ENCODE peak calls at places on chromosomes 3 and 15, in seven cellular contexts. N is HFF-Myc, H is NB4, I is GM13976, S is ascending aorta, T is foreskin fibroblast, B is pancreas. P is an unnamed sample.
A peak's percentile ranks its signal among the peaks of the same experiment; 100 is the strongest.

GRCh38 chr3:132569153-132569552 is 27.9 kb upstream of the ACKR4 start:
- DNase-seq in N (no peak), H (no peak), I (no peak), S (no peak), T (peak; percentile 50), B (no peak), P (no peak)

GRCh38 chr3:153257673-153258351 is 95.8 kb downstream of the RAP2B start:
- DNase-seq in N (no peak), H (no peak), I (no peak), S (no peak), T (peak; percentile 43), B (no peak), P (no peak)

GRCh38 chr15:75727851-75728715 is 15.4 kb upstream of the CSPG4 start:
- DNase-seq in N (no peak), H (peak; percentile 76), I (peak; percentile 61), S (no peak), T (peak; percentile 70), B (peak; percentile 79), P (peak; percentile 65)

GRCh38 chr3:46006646-46007045 is 11.0 kb upstream of the FYCO1 start:
- DNase-seq in N (no peak), H (no peak), I (no peak), S (no peak), T (peak; percentile 74), B (no peak), P (no peak)

GRCh38 chr3:134846943-134847342 is 51.9 kb downstream of the EPHB1 start:
- DNase-seq in N (peak; percentile 36), H (no peak), I (no peak), S (no peak), T (peak; percentile 95), B (no peak), P (no peak)

GRCh38 chr3:194976049-194976451 is 290.4 kb downstream of the FAM43A start:
- DNase-seq in N (no peak), H (no peak), I (no peak), S (no peak), T (no peak), B (no peak), P (no peak)

GRCh38 chr15:70156781-70157261 is 59.1 kb upstream of the TLE3 start:
- DNase-seq in N (no peak), H (no peak), I (no peak), S (no peak), T (peak; percentile 36), B (peak; percentile 79), P (no peak)

GRCh38 chr3:127953636-127954035 is 38.6 kb downstream of the KBTBD12 start:
- DNase-seq in N (no peak), H (no peak), I (no peak), S (no peak), T (peak; percentile 79), B (no peak), P (no peak)

GRCh38 chr15:43915820-43916660 is 89.2 kb downstream of the WDR76 start:
- DNase-seq in N (no peak), H (no peak), I (no peak), S (no peak), T (no peak), B (no peak), P (peak; percentile 38)

GRCh38 chr3:354433-354832 is 157.9 kb downstream of the CHL1 start:
- DNase-seq in N (peak; percentile 7), H (peak; percentile 55), I (peak; percentile 30), S (no peak), T (peak; percentile 11), B (no peak), P (peak; percentile 20)

GRCh38 chr3:50372349-50372748 is 13.0 kb upstream of the TMEM115 start:
- DNase-seq in N (no peak), H (no peak), I (no peak), S (no peak), T (no peak), B (no peak), P (no peak)

GRCh38 chr3:111619833-111620232 is 24.7 kb upstream of the ZBED2 start:
- DNase-seq in N (no peak), H (no peak), I (no peak), S (no peak), T (peak; percentile 21), B (no peak), P (no peak)

GRCh38 chr3:56748663-56749231 is 53.0 kb downstream of the ARHGEF3 start:
- DNase-seq in N (no peak), H (no peak), I (no peak), S (no peak), T (peak; percentile 10), B (no peak), P (no peak)

GRCh38 chr15:57057134-57057930 is 138.9 kb downstream of the TCF12 start:
- DNase-seq in N (no peak), H (no peak), I (no peak), S (no peak), T (no peak), B (no peak), P (no peak)

GRCh38 chr3:130081371-130081881 is at the start of gene ALG1L2:
- DNase-seq in N (no peak), H (no peak), I (no peak), S (no peak), T (no peak), B (no peak), P (no peak)

GRCh38 chr3:40086890-40087884 is 222.3 kb upstream of the EIF1B start:
- DNase-seq in N (no peak), H (no peak), I (no peak), S (no peak), T (peak; percentile 63), B (no peak), P (no peak)

GRCh38 chr3:191721390-191721801 is 260.4 kb downstream of the PYDC2 start:
- DNase-seq in N (no peak), H (no peak), I (no peak), S (no peak), T (no peak), B (no peak), P (no peak)

GRCh38 chr3:101913173-101913572 is 63.9 kb downstream of the NFKBIZ start:
- DNase-seq in N (no peak), H (no peak), I (no peak), S (no peak), T (peak; percentile 40), B (no peak), P (no peak)

GRCh38 chr15:48458876-48459275 is 127.6 kb downstream of the DUT start:
- DNase-seq in N (peak; percentile 26), H (no peak), I (no peak), S (no peak), T (peak; percentile 62), B (no peak), P (no peak)

GRCh38 chr15:32979710-32980109 is 214.8 kb downstream of the FMN1 start:
- DNase-seq in N (peak; percentile 38), H (no peak), I (no peak), S (no peak), T (peak; percentile 95), B (no peak), P (no peak)

GRCh38 chr3:125236331-125236903 is 23.9 kb upstream of the SLC12A8 start:
- DNase-seq in N (no peak), H (no peak), I (no peak), S (no peak), T (no peak), B (no peak), P (no peak)

GRCh38 chr3:188133219-188133618 is 20.7 kb upstream of the LPP start:
- DNase-seq in N (no peak), H (no peak), I (no peak), S (no peak), T (peak; percentile 72), B (no peak), P (no peak)

GRCh38 chr3:122969585-122970453 is 57.7 kb downstream of the SEMA5B start:
- DNase-seq in N (no peak), H (no peak), I (no peak), S (no peak), T (peak; percentile 65), B (no peak), P (no peak)

GRCh38 chr3:129827765-129828164 is 65.7 kb downstream of the TMCC1 start:
- DNase-seq in N (no peak), H (peak; percentile 39), I (peak; percentile 18), S (no peak), T (no peak), B (no peak), P (no peak)

GRCh38 chr15:68210821-68211655 is 5.9 kb upstream of the CALML4 start:
- DNase-seq in N (no peak), H (peak; percentile 63), I (peak; percentile 82), S (no peak), T (peak; percentile 82), B (peak; percentile 81), P (peak; percentile 92)

GRCh38 chr3:186138272-186138981 is 29.5 kb upstream of the ETV5 start:
- DNase-seq in N (no peak), H (no peak), I (no peak), S (no peak), T (no peak), B (no peak), P (no peak)
- TF ChIP-seq CTCF in N (no peak), H (no peak), I (no peak), S (no peak), T (no peak), B (no peak), P (no peak)

GRCh38 chr15:66615175-66615495 is 49.3 kb upstream of the LCTL start:
- DNase-seq in N (no peak), H (peak; percentile 54), I (no peak), S (no peak), T (no peak), B (no peak), P (no peak)

GRCh38 chr15:66615846-66616245 is 50.0 kb upstream of the LCTL start:
- DNase-seq in N (no peak), H (no peak), I (no peak), S (no peak), T (no peak), B (no peak), P (no peak)

GRCh38 chr15:66619152-66619903 is 53.5 kb upstream of the LCTL start:
- DNase-seq in N (peak; percentile 29), H (peak; percentile 78), I (peak; percentile 83), S (no peak), T (peak; percentile 90), B (peak; percentile 90), P (peak; percentile 85)

GRCh38 chr15:66614456-66615174 is 48.8 kb upstream of the LCTL start:
- DNase-seq in N (no peak), H (peak; percentile 66), I (no peak), S (no peak), T (no peak), B (no peak), P (no peak)

GRCh38 chr15:66617137-66618090 is 51.6 kb upstream of the LCTL start:
- DNase-seq in N (no peak), H (peak; percentile 89), I (no peak), S (peak; percentile 72), T (peak; percentile 51), B (peak; percentile 65), P (no peak)
- TF ChIP-seq CTCF in N (no peak), H (no peak), I (no peak), S (no peak), T (no peak), B (no peak), P (no peak)

GRCh38 chr15:42800731-42801474 is 64.0 kb upstream of the CDAN1 start:
- DNase-seq in N (no peak), H (peak; percentile 21), I (no peak), S (no peak), T (no peak), B (no peak), P (no peak)
- TF ChIP-seq CTCF in N (peak; percentile 23), H (peak; percentile 37), I (no peak), S (no peak), T (no peak), B (no peak), P (no peak)

GRCh38 chr3:181457190-181457589 is 254.5 kb upstream of the SOX2 start:
- DNase-seq in N (no peak), H (no peak), I (no peak), S (no peak), T (no peak), B (no peak), P (no peak)
- TF ChIP-seq CTCF in N (no peak), H (no peak), I (no peak), S (no peak), T (no peak), B (no peak), P (no peak)